ENCODE peak calls at places on chromosomes 12 and 14, in five cellular contexts. A, W, X, D and C are unnamed samples.

GRCh38 chr12:24535334-24536019 is 413.4 kb downstream of the BCAT1 start:
- DNase-seq in D (no peak), W (no peak), X (no peak), A (no peak), C (peak)

GRCh38 chr12:75571651-75572050 is 60.2 kb upstream of the KRR1 start:
- DNase-seq in A (no peak), D (no peak), W (no peak), X (no peak), C (no peak)

GRCh38 chr14:93748208-93749080 is 39.8 kb downstream of the PRIMA1 start:
- DNase-seq in W (no peak), A (no peak), D (no peak), X (no peak), C (no peak)

GRCh38 chr12:107903377-107904061 is 129.0 kb downstream of the ASCL4 start:
- DNase-seq in X (peak), W (no peak), D (no peak), A (no peak), C (no peak)

GRCh38 chr12:101612162-101612916 is 17.6 kb downstream of the MYBPC1 start:
- DNase-seq in D (no peak), W (no peak), A (no peak), X (no peak), C (no peak)

GRCh38 chr14:59829469-59829868 is 41.1 kb downstream of the RTN1 start:
- DNase-seq in A (no peak), W (no peak), D (no peak), X (no peak), C (no peak)

GRCh38 chr12:48422060-48422459 is 50.3 kb upstream of the ANP32D start:
- DNase-seq in D (no peak), X (no peak), W (no peak), A (no peak), C (no peak)

GRCh38 chr12:115227137-115227615 is 543.2 kb upstream of the TBX3 start:
- DNase-seq in X (peak), A (no peak), D (peak), W (peak), C (no peak)

GRCh38 chr12:88501976-88502938 is 78.0 kb downstream of the KITLG start:
- DNase-seq in W (peak), D (peak), X (no peak), A (no peak), C (no peak)

GRCh38 chr14:33475623-33476022 is 475.3 kb downstream of the EGLN3 start:
- DNase-seq in A (peak), X (peak), D (peak), W (peak), C (peak)

GRCh38 chr12:15997910-15998309 is 86.8 kb downstream of the DERA start:
- DNase-seq in A (no peak), X (no peak), D (no peak), W (no peak), C (no peak)

GRCh38 chr12:2289525-2289924 is 236.7 kb downstream of the CACNA1C start:
- DNase-seq in X (no peak), A (no peak), W (no peak), D (no peak), C (no peak)

GRCh38 chr12:49553512-49554088 is 14.3 kb downstream of the MCRS1 start:
- DNase-seq in W (peak), D (peak), X (peak), A (no peak), C (peak)

GRCh38 chr12:19183121-19183838 is 53.7 kb downstream of the PLEKHA5 start:
- DNase-seq in A (no peak), D (peak), W (peak), X (peak), C (peak)

GRCh38 chr14:104105822-104106470 is 20.4 kb downstream of the ASPG start:
- DNase-seq in A (no peak), W (no peak), X (no peak), D (no peak), C (no peak)

GRCh38 chr12:116693259-116694227 is 44.3 kb downstream of the SPRING1 start:
- DNase-seq in W (no peak), A (no peak), X (no peak), D (no peak), C (no peak)

GRCh38 chr14:49220492-49220891 is 365.7 kb downstream of the RPS29 start:
- DNase-seq in A (no peak), X (no peak), W (no peak), D (no peak), C (no peak)

GRCh38 chr12:104457746-104458644 is 1.2 kb downstream of the CHST11 start:
- DNase-seq in A (no peak), X (peak), W (no peak), D (peak), C (peak)

GRCh38 chr12:67592228-67593011 is 56.1 kb upstream of the DYRK2 start:
- DNase-seq in D (peak), W (peak), A (no peak), X (peak), C (peak)

GRCh38 chr12:116864371-116865160 is 16.7 kb downstream of the HRK start:
- DNase-seq in W (peak), D (no peak), X (peak), A (no peak), C (no peak)

GRCh38 chr14:99541677-99542470 is 60.7 kb downstream of the CCNK start:
- DNase-seq in A (no peak), W (no peak), D (no peak), X (no peak), C (no peak)

GRCh38 chr14:39102265-39102968 is 618 bp downstream of the SEC23A start:
- DNase-seq in W (peak), A (peak), X (peak), D (peak), C (peak)

GRCh38 chr12:44372259-44372658 is 503.9 kb downstream of the NELL2 start:
- DNase-seq in A (no peak), D (peak), X (no peak), W (peak), C (no peak)